ENCODE peak calls at places on chromosomes 12 and 14, in seven cellular contexts. C is H4, Q is fibroblast of mammary gland, J is sciatic nerve, W is GM20000, S is fibroblast of the aortic adventitia, Y is brain microvascular endothelial cell. A is an unnamed sample.

GRCh38 chr14:59293934-59294661 is 105.6 kb downstream of the DAAM1 start:
- DNase-seq in C (no peak), Q (peak; percentile 30), J (no peak), W (no peak), S (peak; percentile 88), Y (no peak), A (no peak)

GRCh38 chr12:91513354-91513753 is 330.7 kb upstream of the DCN start:
- DNase-seq in C (no peak), Q (peak; percentile 4), J (no peak), W (no peak), S (no peak), Y (no peak), A (no peak)

GRCh38 chr12:51505363-51505762 is 80.7 kb downstream of the SLC4A8 start:
- DNase-seq in C (no peak), Q (no peak), J (no peak), W (no peak), S (no peak), Y (no peak), A (no peak)

GRCh38 chr12:123160801-123161487 is 10.1 kb upstream of the PITPNM2 start:
- DNase-seq in C (no peak), Q (no peak), J (no peak), W (no peak), S (no peak), Y (no peak), A (no peak)

GRCh38 chr14:24224618-24225071 is 7.5 kb downstream of the NEDD8 start:
- DNase-seq in C (no peak), Q (peak; percentile 73), J (no peak), W (no peak), S (peak; percentile 76), Y (peak; percentile 78), A (no peak)

GRCh38 chr12:112243255-112243965 is 118.0 kb downstream of the TRAFD1 start:
- DNase-seq in C (no peak), Q (no peak), J (no peak), W (no peak), S (no peak), Y (no peak), A (no peak)

GRCh38 chr12:124497039-124497438 is 70.4 kb downstream of the NCOR2 start:
- DNase-seq in C (no peak), Q (peak; percentile 87), J (no peak), W (no peak), S (peak; percentile 63), Y (no peak), A (no peak)

GRCh38 chr14:85479306-85479705 is 50.6 kb upstream of the FLRT2 start:
- DNase-seq in C (no peak), Q (no peak), J (no peak), W (no peak), S (no peak), Y (no peak), A (no peak)

GRCh38 chr14:72996916-72997315 is 30.0 kb downstream of the ZFYVE1 start:
- DNase-seq in C (no peak), Q (no peak), J (no peak), W (no peak), S (no peak), Y (no peak), A (no peak)

GRCh38 chr12:80877706-80878384 is 59.9 kb downstream of the LIN7A start:
- DNase-seq in C (no peak), Q (peak; percentile 45), J (no peak), W (no peak), S (peak; percentile 21), Y (no peak), A (no peak)

GRCh38 chr12:6996040-6996441 is 22.2 kb downstream of the LPCAT3 start:
- DNase-seq in C (no peak), Q (peak; percentile 76), J (no peak), W (no peak), S (peak; percentile 55), Y (peak; percentile 35), A (no peak)

GRCh38 chr14:73752297-73752992 is 38.3 kb upstream of the PNMA1 start:
- DNase-seq in C (peak; percentile 87), Q (peak; percentile 29), J (no peak), W (peak; percentile 18), S (peak; percentile 89), Y (no peak), A (peak; percentile 48)

GRCh38 chr12:48165089-48166031 is 8.0 kb upstream of the ASB8 start:
- DNase-seq in C (peak; percentile 42), Q (peak; percentile 70), J (no peak), W (peak; percentile 65), S (peak; percentile 81), Y (no peak), A (peak; percentile 76)